ENCODE peak calls at places on chromosomes 13 and 19, in ten cellular contexts. One of them, this sample, is unnamed.

GRCh38 chr13:30925429-30925828 is 7.0 kb upstream of the TEX26 start:
- DNase-seq in foreskin fibroblast: no peak
- DNase-seq in neural progenitor cell: no peak
- DNase-seq in transverse colon: no peak
- DNase-seq in thyroid gland: no peak
- DNase-seq in type B pancreatic cell: no peak
- DNase-seq in GM06990: no peak
- DNase-seq in cardiac fibroblast: no peak
- DNase-seq in mucosa of descending colon: no peak
- DNase-seq in AG09319: no peak
- DNase-seq in this sample: no peak

GRCh38 chr13:30791354-30791921 is 56.1 kb downstream of the ALOX5AP start:
- DNase-seq in GM06990: no peak
- DNase-seq in transverse colon: no peak
- DNase-seq in neural progenitor cell: no peak
- DNase-seq in foreskin fibroblast: peak
- DNase-seq in type B pancreatic cell: peak
- DNase-seq in AG09319: peak
- DNase-seq in thyroid gland: no peak
- DNase-seq in cardiac fibroblast: peak
- DNase-seq in mucosa of descending colon: no peak
- DNase-seq in this sample: no peak

GRCh38 chr13:101785858-101786257 is 333.4 kb downstream of the ITGBL1 start:
- DNase-seq in cardiac fibroblast: peak
- DNase-seq in type B pancreatic cell: no peak
- DNase-seq in mucosa of descending colon: no peak
- DNase-seq in GM06990: no peak
- DNase-seq in transverse colon: no peak
- DNase-seq in neural progenitor cell: peak
- DNase-seq in thyroid gland: no peak
- DNase-seq in AG09319: peak
- DNase-seq in foreskin fibroblast: peak
- DNase-seq in this sample: peak

GRCh38 chr13:24644051-24644450 is 36.2 kb upstream of the ATP12A start:
- DNase-seq in neural progenitor cell: no peak
- DNase-seq in type B pancreatic cell: no peak
- DNase-seq in transverse colon: no peak
- DNase-seq in mucosa of descending colon: no peak
- DNase-seq in foreskin fibroblast: peak
- DNase-seq in cardiac fibroblast: peak
- DNase-seq in thyroid gland: no peak
- DNase-seq in GM06990: no peak
- DNase-seq in AG09319: no peak
- DNase-seq in this sample: no peak

GRCh38 chr19:13060964-13061927 is 41.4 kb downstream of the LYL1 start:
- DNase-seq in mucosa of descending colon: peak
- DNase-seq in thyroid gland: peak
- DNase-seq in type B pancreatic cell: peak
- DNase-seq in GM06990: peak
- DNase-seq in transverse colon: peak
- DNase-seq in neural progenitor cell: peak
- DNase-seq in AG09319: no peak
- DNase-seq in foreskin fibroblast: peak
- DNase-seq in cardiac fibroblast: peak
- DNase-seq in this sample: peak

GRCh38 chr19:8731428-8732169 is 10.2 kb downstream of the OR2Z1 start:
- DNase-seq in AG09319: no peak
- DNase-seq in mucosa of descending colon: no peak
- DNase-seq in cardiac fibroblast: no peak
- DNase-seq in foreskin fibroblast: no peak
- DNase-seq in GM06990: no peak
- DNase-seq in transverse colon: no peak
- DNase-seq in thyroid gland: no peak
- DNase-seq in type B pancreatic cell: peak
- DNase-seq in neural progenitor cell: peak
- DNase-seq in this sample: peak

GRCh38 chr13:96091164-96091931 is 1.4 kb downstream of the HS6ST3 start:
- DNase-seq in foreskin fibroblast: peak
- DNase-seq in transverse colon: no peak
- DNase-seq in cardiac fibroblast: peak
- DNase-seq in thyroid gland: peak
- DNase-seq in mucosa of descending colon: peak
- DNase-seq in AG09319: no peak
- DNase-seq in GM06990: peak
- DNase-seq in type B pancreatic cell: peak
- DNase-seq in neural progenitor cell: peak
- DNase-seq in this sample: peak

GRCh38 chr13:78589206-78589605 is 14.1 kb downstream of the POU4F1 start:
- DNase-seq in AG09319: no peak
- DNase-seq in transverse colon: no peak
- DNase-seq in cardiac fibroblast: no peak
- DNase-seq in GM06990: no peak
- DNase-seq in mucosa of descending colon: no peak
- DNase-seq in neural progenitor cell: peak
- DNase-seq in thyroid gland: peak
- DNase-seq in foreskin fibroblast: no peak
- DNase-seq in type B pancreatic cell: no peak
- DNase-seq in this sample: peak

GRCh38 chr19:19006213-19006612 is 27.1 kb downstream of the SUGP2 start:
- DNase-seq in type B pancreatic cell: no peak
- DNase-seq in transverse colon: no peak
- DNase-seq in neural progenitor cell: no peak
- DNase-seq in thyroid gland: peak
- DNase-seq in foreskin fibroblast: no peak
- DNase-seq in mucosa of descending colon: no peak
- DNase-seq in AG09319: no peak
- DNase-seq in cardiac fibroblast: peak
- DNase-seq in GM06990: no peak
- DNase-seq in this sample: no peak

GRCh38 chr13:23928985-23929384 is 31.7 kb upstream of the C1QTNF9B start:
- DNase-seq in GM06990: no peak
- DNase-seq in cardiac fibroblast: peak
- DNase-seq in neural progenitor cell: no peak
- DNase-seq in type B pancreatic cell: no peak
- DNase-seq in mucosa of descending colon: no peak
- DNase-seq in thyroid gland: no peak
- DNase-seq in AG09319: no peak
- DNase-seq in transverse colon: no peak
- DNase-seq in foreskin fibroblast: peak
- DNase-seq in this sample: no peak

DNA sequence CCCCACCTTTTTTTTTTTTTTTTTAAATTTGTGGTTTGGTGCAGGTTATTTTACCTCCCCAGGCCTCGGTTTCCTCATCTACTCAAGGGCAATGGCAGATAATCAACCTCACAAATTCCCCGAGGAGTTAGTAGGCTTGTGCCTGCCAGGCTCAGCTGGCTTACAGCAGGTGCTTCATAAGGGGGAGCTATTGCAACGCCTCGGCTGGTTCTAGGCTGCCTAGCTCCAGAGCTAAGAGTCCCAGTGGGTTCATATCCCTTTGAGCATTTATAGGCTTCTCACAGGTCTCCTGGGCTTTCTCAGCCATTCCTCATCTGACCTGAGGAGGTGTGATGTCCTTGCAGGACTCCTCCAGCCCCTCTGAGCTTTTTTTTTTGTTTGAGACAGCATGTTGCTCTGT is 10.6 kb downstream of the BCKDHA start:
- DNase-seq in thyroid gland: no peak
- DNase-seq in foreskin fibroblast: no peak
- DNase-seq in GM06990: no peak
- DNase-seq in AG09319: no peak
- DNase-seq in neural progenitor cell: no peak
- DNase-seq in type B pancreatic cell: no peak
- DNase-seq in transverse colon: no peak
- DNase-seq in mucosa of descending colon: no peak
- DNase-seq in cardiac fibroblast: no peak
- DNase-seq in this sample: no peak
- TF ChIP-seq CTCF in thyroid gland: no peak
- TF ChIP-seq CTCF in foreskin fibroblast: no peak
- TF ChIP-seq CTCF in GM06990: peak
- TF ChIP-seq CTCF in AG09319: no peak
- TF ChIP-seq CTCF in neural progenitor cell: no peak
- TF ChIP-seq CTCF in type B pancreatic cell: no peak
- TF ChIP-seq CTCF in transverse colon: no peak
- TF ChIP-seq CTCF in mucosa of descending colon: no peak
- TF ChIP-seq CTCF in cardiac fibroblast: no peak
- TF ChIP-seq CTCF in this sample: no peak

DNA sequence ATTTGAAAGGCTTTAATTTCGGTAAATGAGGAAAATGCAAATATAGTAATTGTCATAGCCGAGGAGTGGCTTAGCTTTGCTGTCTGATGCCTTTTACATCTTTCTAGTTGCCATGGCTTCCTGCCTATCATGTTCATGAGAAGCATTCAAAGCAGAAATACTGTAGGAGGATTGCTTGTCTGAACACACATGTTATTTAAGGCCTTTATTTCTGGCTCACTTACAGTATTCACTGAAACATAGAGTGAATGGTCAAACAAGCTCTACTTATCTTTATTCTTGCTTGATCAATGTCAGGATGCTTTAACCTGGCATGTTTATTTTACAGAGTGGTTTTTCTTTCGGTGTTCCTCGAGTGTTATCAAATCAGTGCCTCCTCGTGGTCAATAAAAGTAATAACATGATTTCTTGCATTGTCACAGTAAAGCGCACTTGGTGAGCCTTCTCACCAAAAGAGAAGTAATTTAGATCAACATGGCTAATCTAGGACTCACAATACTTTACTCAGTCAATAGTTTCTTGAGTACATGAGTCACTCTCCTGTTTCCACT is 73.5 kb upstream of the PCDH17 start:
- DNase-seq in mucosa of descending colon: no peak
- DNase-seq in transverse colon: no peak
- DNase-seq in AG09319: no peak
- DNase-seq in GM06990: no peak
- DNase-seq in neural progenitor cell: peak
- DNase-seq in cardiac fibroblast: no peak
- DNase-seq in type B pancreatic cell: no peak
- DNase-seq in foreskin fibroblast: no peak
- DNase-seq in thyroid gland: no peak
- DNase-seq in this sample: no peak
- TF ChIP-seq CTCF in mucosa of descending colon: no peak
- TF ChIP-seq CTCF in transverse colon: no peak
- TF ChIP-seq CTCF in AG09319: no peak
- TF ChIP-seq CTCF in GM06990: no peak
- TF ChIP-seq CTCF in neural progenitor cell: peak
- TF ChIP-seq CTCF in cardiac fibroblast: no peak
- TF ChIP-seq CTCF in type B pancreatic cell: peak
- TF ChIP-seq CTCF in foreskin fibroblast: no peak
- TF ChIP-seq CTCF in thyroid gland: no peak
- TF ChIP-seq CTCF in this sample: peak

GRCh38 chr19:35665157-35665556 is 1.2 kb upstream of the UPK1A start:
- DNase-seq in thyroid gland: no peak
- DNase-seq in mucosa of descending colon: no peak
- DNase-seq in GM06990: no peak
- DNase-seq in transverse colon: no peak
- DNase-seq in neural progenitor cell: no peak
- DNase-seq in type B pancreatic cell: no peak
- DNase-seq in AG09319: no peak
- DNase-seq in foreskin fibroblast: no peak
- DNase-seq in cardiac fibroblast: no peak
- DNase-seq in this sample: no peak

GRCh38 chr19:35666251-35666913 is at the start of gene UPK1A:
- DNase-seq in AG09319: no peak
- DNase-seq in foreskin fibroblast: no peak
- DNase-seq in mucosa of descending colon: no peak
- DNase-seq in transverse colon: no peak
- DNase-seq in GM06990: no peak
- DNase-seq in type B pancreatic cell: no peak
- DNase-seq in thyroid gland: no peak
- DNase-seq in cardiac fibroblast: no peak
- DNase-seq in neural progenitor cell: no peak
- DNase-seq in this sample: no peak

GRCh38 chr19:35661995-35662340 is 4.3 kb upstream of the UPK1A start:
- DNase-seq in type B pancreatic cell: no peak
- DNase-seq in transverse colon: no peak
- DNase-seq in cardiac fibroblast: no peak
- DNase-seq in AG09319: no peak
- DNase-seq in GM06990: no peak
- DNase-seq in thyroid gland: no peak
- DNase-seq in neural progenitor cell: no peak
- DNase-seq in foreskin fibroblast: no peak
- DNase-seq in mucosa of descending colon: no peak
- DNase-seq in this sample: no peak

GRCh38 chr19:35663981-35664380 is 2.3 kb upstream of the UPK1A start:
- DNase-seq in foreskin fibroblast: no peak
- DNase-seq in cardiac fibroblast: no peak
- DNase-seq in neural progenitor cell: no peak
- DNase-seq in thyroid gland: no peak
- DNase-seq in type B pancreatic cell: no peak
- DNase-seq in GM06990: no peak
- DNase-seq in transverse colon: no peak
- DNase-seq in mucosa of descending colon: no peak
- DNase-seq in AG09319: no peak
- DNase-seq in this sample: no peak

DNA sequence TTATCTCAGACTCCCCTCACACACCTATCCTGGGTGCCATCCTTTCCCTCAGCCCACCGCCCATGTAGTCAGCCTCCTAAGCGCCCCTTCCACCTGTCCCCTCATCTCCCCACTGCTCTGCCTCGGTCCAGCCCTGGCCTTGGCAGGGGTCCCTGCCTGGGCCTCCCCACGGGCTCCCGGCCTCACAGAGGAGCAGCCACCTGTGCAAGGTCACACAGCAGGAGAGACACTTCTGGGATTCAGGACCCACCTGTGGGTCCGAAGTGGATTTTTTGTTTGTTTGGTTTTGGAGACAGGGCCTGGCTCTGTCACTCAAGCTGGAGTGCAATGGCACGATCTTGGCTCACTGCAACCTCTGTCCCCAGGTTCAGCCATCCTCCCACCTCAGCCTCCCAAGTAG is 713 bp upstream of the UPK1A start:
- DNase-seq in neural progenitor cell: no peak
- DNase-seq in type B pancreatic cell: no peak
- DNase-seq in thyroid gland: no peak
- DNase-seq in GM06990: no peak
- DNase-seq in mucosa of descending colon: no peak
- DNase-seq in cardiac fibroblast: no peak
- DNase-seq in AG09319: no peak
- DNase-seq in transverse colon: no peak
- DNase-seq in foreskin fibroblast: no peak
- DNase-seq in this sample: no peak
- TF ChIP-seq CTCF in neural progenitor cell: no peak
- TF ChIP-seq CTCF in type B pancreatic cell: no peak
- TF ChIP-seq CTCF in thyroid gland: no peak
- TF ChIP-seq CTCF in GM06990: no peak
- TF ChIP-seq CTCF in mucosa of descending colon: no peak
- TF ChIP-seq CTCF in cardiac fibroblast: no peak
- TF ChIP-seq CTCF in AG09319: no peak
- TF ChIP-seq CTCF in transverse colon: no peak
- TF ChIP-seq CTCF in foreskin fibroblast: no peak
- TF ChIP-seq CTCF in this sample: no peak

DNA sequence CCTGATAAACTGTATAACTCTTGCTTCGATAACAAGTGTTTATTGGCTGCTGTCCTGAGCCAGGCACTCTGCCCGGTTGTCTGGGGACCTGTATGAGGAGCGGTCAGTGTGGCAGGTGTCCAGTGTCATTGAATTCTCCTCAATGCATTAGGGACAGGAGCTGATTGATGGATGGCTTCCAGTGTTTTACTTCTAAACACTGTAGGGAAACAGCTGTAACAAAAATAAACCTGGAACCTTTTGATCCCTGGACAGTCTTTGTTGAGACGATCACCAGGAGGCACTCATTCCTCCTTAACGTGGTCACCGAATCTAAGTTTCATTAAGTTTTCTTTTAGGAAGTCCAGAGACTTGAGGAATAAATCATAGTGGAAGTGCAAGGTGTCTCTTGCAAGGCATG is 17.9 kb downstream of the UBAC2 start:
- DNase-seq in cardiac fibroblast: no peak
- DNase-seq in transverse colon: no peak
- DNase-seq in GM06990: no peak
- DNase-seq in thyroid gland: peak
- DNase-seq in AG09319: no peak
- DNase-seq in foreskin fibroblast: no peak
- DNase-seq in mucosa of descending colon: no peak
- DNase-seq in type B pancreatic cell: no peak
- DNase-seq in neural progenitor cell: peak
- DNase-seq in this sample: peak
- TF ChIP-seq CTCF in cardiac fibroblast: no peak
- TF ChIP-seq CTCF in transverse colon: no peak
- TF ChIP-seq CTCF in GM06990: no peak
- TF ChIP-seq CTCF in thyroid gland: no peak
- TF ChIP-seq CTCF in AG09319: no peak
- TF ChIP-seq CTCF in foreskin fibroblast: no peak
- TF ChIP-seq CTCF in mucosa of descending colon: no peak
- TF ChIP-seq CTCF in type B pancreatic cell: no peak
- TF ChIP-seq CTCF in neural progenitor cell: no peak
- TF ChIP-seq CTCF in this sample: no peak

This sample was measured in nephron progenitor cell.